ENCODE peak calls at places on chromosomes 4 and X, in six cellular contexts. S, I, F, P, M and A are unnamed samples.

GRCh38 chrX:130878350-130879341 is 24.4 kb downstream of the ENOX2 start:
- DNase-seq in F (no peak), S (peak; percentile 85), P (no peak), M (no peak), I (no peak), A (no peak)

GRCh38 chrX:136577562-136577961 is 45.5 kb downstream of the VGLL1 start:
- DNase-seq in P (peak; percentile 15), F (peak; percentile 1), S (peak; percentile 32), I (peak; percentile 36), M (no peak), A (peak; percentile 35)

GRCh38 chr4:3759236-3759635 is 6.9 kb upstream of the ADRA2C start:
- DNase-seq in F (no peak), I (no peak), S (no peak), M (no peak), P (no peak), A (no peak)

GRCh38 chrX:118521435-118521834 is 25.8 kb downstream of the DOCK11 start:
- DNase-seq in M (no peak), S (peak; percentile 76), F (no peak), P (no peak), I (no peak), A (no peak)

GRCh38 chrX:13197961-13198761 is 121.7 kb downstream of the ATXN3L start:
- DNase-seq in M (no peak), I (peak; percentile 5), F (no peak), P (no peak), S (no peak), A (no peak)

GRCh38 chr4:16237715-16238114 is 11.4 kb upstream of the TAPT1 start:
- DNase-seq in M (no peak), I (no peak), P (no peak), S (no peak), F (no peak), A (no peak)

GRCh38 chrX:2848806-2849420 is 20.2 kb downstream of the GYG2 start:
- DNase-seq in F (peak; percentile 26), I (no peak), S (peak; percentile 54), M (no peak), P (no peak), A (no peak)

GRCh38 chr4:7655549-7656243 is 221.0 kb upstream of the PSAPL1 start:
- DNase-seq in P (peak; percentile 34), M (no peak), I (peak; percentile 86), S (no peak), F (no peak), A (no peak)

GRCh38 chr4:46934731-46935130 is 25.7 kb upstream of the COX7B2 start:
- DNase-seq in S (no peak), I (no peak), F (peak; percentile 21), P (no peak), M (no peak), A (no peak)

GRCh38 chr4:102578819-102579218 is 77.7 kb downstream of the NFKB1 start:
- DNase-seq in S (no peak), M (no peak), I (no peak), P (no peak), F (no peak), A (peak; percentile 11)
- TF ChIP-seq SMC3 in S (no peak), M (no peak), I (no peak), P (no peak), F (no peak), A (no peak)

GRCh38 chr4:137370699-137371098 is 161.6 kb downstream of the PCDH18 start:
- DNase-seq in I (no peak), F (no peak), P (no peak), S (peak; percentile 26), M (no peak), A (no peak)

GRCh38 chr4:137361756-137362470 is 170.4 kb downstream of the PCDH18 start:
- DNase-seq in F (no peak), S (peak; percentile 32), M (no peak), P (no peak), I (no peak), A (no peak)

GRCh38 chr4:137370206-137370633 is 162.1 kb downstream of the PCDH18 start:
- DNase-seq in I (no peak), P (no peak), S (peak; percentile 85), F (no peak), M (no peak), A (no peak)

GRCh38 chr4:137363496-137363895 is 168.8 kb downstream of the PCDH18 start:
- DNase-seq in P (no peak), F (no peak), I (no peak), M (no peak), S (no peak), A (no peak)

GRCh38 chr4:137367608-137368007 is 164.7 kb downstream of the PCDH18 start:
- DNase-seq in F (no peak), M (no peak), S (peak; percentile 87), I (no peak), P (no peak), A (no peak)
- TF ChIP-seq SMC3 in F (no peak), M (no peak), S (no peak), I (no peak), P (no peak), A (no peak)

GRCh38 chrX:18873189-18873791 is 110.6 kb downstream of the PHKA2 start:
- DNase-seq in F (no peak), I (peak; percentile 76), S (peak; percentile 61), M (no peak), P (no peak), A (peak; percentile 15)
- TF ChIP-seq SMC3 in F (no peak), I (no peak), S (no peak), M (no peak), P (no peak), A (no peak)

GRCh38 chrX:23782863-23783568 is at the start of gene SAT1:
- DNase-seq in P (peak; percentile 89), S (peak; percentile 91), M (peak; percentile 65), F (peak; percentile 88), I (peak; percentile 91), A (peak; percentile 97)

GRCh38 chrX:23786268-23786815 is 3.4 kb downstream of the SAT1 start:
- DNase-seq in P (no peak), F (no peak), I (no peak), S (no peak), M (no peak), A (no peak)

GRCh38 chrX:23783569-23784486 is 855 bp downstream of the SAT1 start:
- DNase-seq in S (no peak), F (no peak), M (no peak), I (no peak), P (peak; percentile 11), A (peak; percentile 27)

GRCh38 chrX:23785564-23785963 is 2.6 kb downstream of the SAT1 start:
- DNase-seq in S (no peak), P (no peak), I (no peak), M (no peak), F (no peak), A (no peak)

DNA sequence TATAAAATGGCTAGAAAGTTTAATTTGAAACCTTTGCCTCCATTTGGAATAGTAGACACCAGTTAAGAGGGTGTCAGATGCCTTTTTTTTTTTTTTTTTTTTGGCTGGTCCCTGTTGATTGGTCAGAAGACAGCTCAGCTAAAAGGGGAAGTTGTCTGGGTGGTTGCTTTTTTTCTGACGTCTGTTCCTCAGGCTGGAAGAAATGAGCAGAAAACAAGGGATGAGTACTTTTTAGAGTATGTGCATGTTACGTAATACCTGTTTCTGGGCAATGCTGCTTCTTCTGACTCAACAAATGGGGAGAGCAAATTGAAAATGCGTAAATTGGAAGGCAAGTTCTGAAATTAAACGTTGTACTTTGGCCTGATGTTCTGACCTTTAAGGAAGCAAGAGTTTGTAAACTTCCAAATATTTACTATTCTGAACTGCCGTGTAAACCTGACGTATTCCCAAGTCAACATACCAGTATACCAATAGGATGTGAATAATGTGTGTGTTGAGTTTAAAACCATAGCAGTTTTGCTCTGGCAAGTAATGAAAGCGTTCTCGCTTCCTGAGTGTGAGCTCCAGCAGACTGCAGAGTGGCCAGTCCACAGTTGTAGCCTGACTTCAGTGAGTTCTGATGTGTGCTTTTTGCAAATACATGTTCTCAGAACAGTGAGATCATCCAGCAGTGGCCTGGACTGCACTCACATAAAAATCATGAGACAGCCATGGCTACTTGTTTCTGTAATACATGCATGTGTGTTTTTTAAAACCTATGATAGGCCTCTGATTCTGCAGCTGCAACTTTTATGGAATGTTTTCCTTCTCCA is 1.7 kb downstream of the SAT1 start:
- DNase-seq in M (no peak), F (no peak), S (peak; percentile 88), I (no peak), P (peak; percentile 26), A (no peak)
- TF ChIP-seq SMC3 in M (no peak), F (no peak), S (no peak), I (no peak), P (no peak), A (no peak)

GRCh38 chrX:75061701-75062100 is 94.4 kb downstream of the ABCB7 start:
- DNase-seq in S (peak; percentile 0), I (no peak), P (no peak), M (no peak), F (no peak), A (no peak)
- TF ChIP-seq SMC3 in S (no peak), I (no peak), P (no peak), M (no peak), F (no peak), A (no peak)